ENCODE peak calls at places on chromosomes 13 and 19, in nine cellular contexts. One of them, this sample, is unnamed.

GRCh38 chr19:7988307-7988706 is 17.1 kb downstream of the ELAVL1 start:
- DNase-seq in lower leg skin: no peak
- DNase-seq in cerebellar cortex: no peak
- DNase-seq in KG1: no peak
- DNase-seq in EL: peak
- DNase-seq in NCI-H2029 treated with DMSO at 0.1 percent for 48 hours: no peak
- DNase-seq in small intestine: no peak
- DNase-seq in mesothelial cell of epicardium: no peak
- DNase-seq in NAMALWA: no peak
- DNase-seq in this sample: no peak

GRCh38 chr13:29937836-29938235 is 87.4 kb upstream of the UBL3 start:
- DNase-seq in lower leg skin: no peak
- DNase-seq in cerebellar cortex: no peak
- DNase-seq in KG1: no peak
- DNase-seq in EL: no peak
- DNase-seq in NCI-H2029 treated with DMSO at 0.1 percent for 48 hours: no peak
- DNase-seq in small intestine: no peak
- DNase-seq in mesothelial cell of epicardium: no peak
- DNase-seq in NAMALWA: peak
- DNase-seq in this sample: no peak

GRCh38 chr19:33621811-33622504 is at the start of gene CHST8:
- DNase-seq in lower leg skin: no peak
- DNase-seq in cerebellar cortex: peak
- DNase-seq in KG1: no peak
- DNase-seq in EL: peak
- DNase-seq in NCI-H2029 treated with DMSO at 0.1 percent for 48 hours: no peak
- DNase-seq in small intestine: peak
- DNase-seq in mesothelial cell of epicardium: peak
- DNase-seq in NAMALWA: no peak
- DNase-seq in this sample: peak

GRCh38 chr19:41695745-41696144 is 7.7 kb upstream of the CEACAM7 start:
- DNase-seq in lower leg skin: peak
- DNase-seq in cerebellar cortex: no peak
- DNase-seq in KG1: no peak
- DNase-seq in EL: no peak
- DNase-seq in NCI-H2029 treated with DMSO at 0.1 percent for 48 hours: no peak
- DNase-seq in small intestine: no peak
- DNase-seq in mesothelial cell of epicardium: no peak
- DNase-seq in NAMALWA: no peak
- DNase-seq in this sample: peak

GRCh38 chr19:8352134-8352827 is 9.2 kb upstream of the KANK3 start:
- DNase-seq in lower leg skin: no peak
- DNase-seq in cerebellar cortex: no peak
- DNase-seq in KG1: no peak
- DNase-seq in EL: no peak
- DNase-seq in NCI-H2029 treated with DMSO at 0.1 percent for 48 hours: no peak
- DNase-seq in small intestine: no peak
- DNase-seq in mesothelial cell of epicardium: no peak
- DNase-seq in NAMALWA: no peak
- DNase-seq in this sample: no peak

GRCh38 chr13:42970824-42971669 is 21.0 kb downstream of the EPSTI1 start:
- DNase-seq in lower leg skin: no peak
- DNase-seq in cerebellar cortex: peak
- DNase-seq in KG1: peak
- DNase-seq in EL: peak
- DNase-seq in NCI-H2029 treated with DMSO at 0.1 percent for 48 hours: no peak
- DNase-seq in small intestine: peak
- DNase-seq in mesothelial cell of epicardium: no peak
- DNase-seq in NAMALWA: peak
- DNase-seq in this sample: peak

GRCh38 chr13:101231751-101232428 is 184.4 kb downstream of the NALCN start:
- DNase-seq in lower leg skin: no peak
- DNase-seq in cerebellar cortex: no peak
- DNase-seq in KG1: no peak
- DNase-seq in EL: peak
- DNase-seq in NCI-H2029 treated with DMSO at 0.1 percent for 48 hours: no peak
- DNase-seq in small intestine: no peak
- DNase-seq in mesothelial cell of epicardium: no peak
- DNase-seq in NAMALWA: no peak
- DNase-seq in this sample: no peak

GRCh38 chr19:33214621-33215020 is 11.0 kb downstream of the SLC7A10 start:
- DNase-seq in lower leg skin: no peak
- DNase-seq in cerebellar cortex: peak
- DNase-seq in KG1: no peak
- DNase-seq in EL: peak
- DNase-seq in NCI-H2029 treated with DMSO at 0.1 percent for 48 hours: no peak
- DNase-seq in small intestine: peak
- DNase-seq in mesothelial cell of epicardium: no peak
- DNase-seq in NAMALWA: no peak
- DNase-seq in this sample: no peak

GRCh38 chr19:52237771-52238400 is 31.5 kb upstream of the ZNF766 start:
- DNase-seq in lower leg skin: no peak
- DNase-seq in cerebellar cortex: peak
- DNase-seq in KG1: peak
- DNase-seq in EL: peak
- DNase-seq in NCI-H2029 treated with DMSO at 0.1 percent for 48 hours: peak
- DNase-seq in small intestine: peak
- DNase-seq in mesothelial cell of epicardium: peak
- DNase-seq in NAMALWA: peak
- DNase-seq in this sample: peak

GRCh38 chr19:17754634-17755532 is 3.6 kb downstream of the FCHO1 start:
- DNase-seq in lower leg skin: no peak
- DNase-seq in cerebellar cortex: no peak
- DNase-seq in KG1: no peak
- DNase-seq in EL: no peak
- DNase-seq in NCI-H2029 treated with DMSO at 0.1 percent for 48 hours: no peak
- DNase-seq in small intestine: no peak
- DNase-seq in mesothelial cell of epicardium: no peak
- DNase-seq in NAMALWA: peak
- DNase-seq in this sample: no peak

GRCh38 chr13:34459856-34460255 is 482.2 kb upstream of the NBEA start:
- DNase-seq in lower leg skin: no peak
- DNase-seq in cerebellar cortex: no peak
- DNase-seq in KG1: peak
- DNase-seq in EL: peak
- DNase-seq in NCI-H2029 treated with DMSO at 0.1 percent for 48 hours: no peak
- DNase-seq in small intestine: no peak
- DNase-seq in mesothelial cell of epicardium: no peak
- DNase-seq in NAMALWA: no peak
- DNase-seq in this sample: no peak

GRCh38 chr19:4671182-4671851 is 1.2 kb upstream of the MYDGF start:
- DNase-seq in lower leg skin: no peak
- DNase-seq in cerebellar cortex: peak
- DNase-seq in KG1: no peak
- DNase-seq in EL: no peak
- DNase-seq in NCI-H2029 treated with DMSO at 0.1 percent for 48 hours: no peak
- DNase-seq in small intestine: no peak
- DNase-seq in mesothelial cell of epicardium: no peak
- DNase-seq in NAMALWA: no peak
- DNase-seq in this sample: no peak

GRCh38 chr13:42740753-42741152 is 40.6 kb upstream of the FAM216B start:
- DNase-seq in lower leg skin: no peak
- DNase-seq in cerebellar cortex: no peak
- DNase-seq in KG1: no peak
- DNase-seq in EL: no peak
- DNase-seq in NCI-H2029 treated with DMSO at 0.1 percent for 48 hours: no peak
- DNase-seq in small intestine: peak
- DNase-seq in mesothelial cell of epicardium: peak
- DNase-seq in NAMALWA: peak
- DNase-seq in this sample: peak

GRCh38 chr19:45187421-45188100 is 9.0 kb downstream of the BLOC1S3 start:
- DNase-seq in lower leg skin: no peak
- DNase-seq in cerebellar cortex: peak
- DNase-seq in KG1: no peak
- DNase-seq in EL: no peak
- DNase-seq in NCI-H2029 treated with DMSO at 0.1 percent for 48 hours: peak
- DNase-seq in small intestine: peak
- DNase-seq in mesothelial cell of epicardium: no peak
- DNase-seq in NAMALWA: peak
- DNase-seq in this sample: no peak

GRCh38 chr13:24038846-24039330 is 121.6 kb upstream of the SPATA13 start:
- DNase-seq in lower leg skin: no peak
- DNase-seq in cerebellar cortex: no peak
- DNase-seq in KG1: no peak
- DNase-seq in EL: peak
- DNase-seq in NCI-H2029 treated with DMSO at 0.1 percent for 48 hours: no peak
- DNase-seq in small intestine: no peak
- DNase-seq in mesothelial cell of epicardium: no peak
- DNase-seq in NAMALWA: no peak
- DNase-seq in this sample: peak

GRCh38 chr13:33846306-33847062 is 28.5 kb downstream of the RFC3 start:
- DNase-seq in lower leg skin: no peak
- DNase-seq in cerebellar cortex: no peak
- DNase-seq in KG1: no peak
- DNase-seq in EL: no peak
- DNase-seq in NCI-H2029 treated with DMSO at 0.1 percent for 48 hours: no peak
- DNase-seq in small intestine: no peak
- DNase-seq in mesothelial cell of epicardium: no peak
- DNase-seq in NAMALWA: no peak
- DNase-seq in this sample: no peak

GRCh38 chr19:16386619-16387240 is 62.1 kb downstream of the KLF2 start:
- DNase-seq in lower leg skin: no peak
- DNase-seq in cerebellar cortex: peak
- DNase-seq in KG1: no peak
- DNase-seq in EL: peak
- DNase-seq in NCI-H2029 treated with DMSO at 0.1 percent for 48 hours: no peak
- DNase-seq in small intestine: peak
- DNase-seq in mesothelial cell of epicardium: no peak
- DNase-seq in NAMALWA: peak
- DNase-seq in this sample: no peak

GRCh38 chr13:80048802-80049201 is 292.1 kb downstream of the SPRY2 start:
- DNase-seq in lower leg skin: peak
- DNase-seq in cerebellar cortex: peak
- DNase-seq in KG1: peak
- DNase-seq in EL: peak
- DNase-seq in NCI-H2029 treated with DMSO at 0.1 percent for 48 hours: peak
- DNase-seq in small intestine: peak
- DNase-seq in mesothelial cell of epicardium: no peak
- DNase-seq in NAMALWA: peak
- DNase-seq in this sample: peak

GRCh38 chr19:35995655-35995993 is 636 bp downstream of the SDHAF1 start:
- DNase-seq in lower leg skin: peak
- DNase-seq in cerebellar cortex: peak
- DNase-seq in KG1: no peak
- DNase-seq in EL: peak
- DNase-seq in NCI-H2029 treated with DMSO at 0.1 percent for 48 hours: no peak
- DNase-seq in small intestine: peak
- DNase-seq in mesothelial cell of epicardium: no peak
- DNase-seq in NAMALWA: peak
- DNase-seq in this sample: peak

GRCh38 chr13:88000239-88000638 is 329.1 kb downstream of the SLITRK5 start:
- DNase-seq in lower leg skin: no peak
- DNase-seq in cerebellar cortex: no peak
- DNase-seq in KG1: no peak
- DNase-seq in EL: peak
- DNase-seq in NCI-H2029 treated with DMSO at 0.1 percent for 48 hours: no peak
- DNase-seq in small intestine: no peak
- DNase-seq in mesothelial cell of epicardium: no peak
- DNase-seq in NAMALWA: no peak
- DNase-seq in this sample: no peak

This sample was measured in transverse colon.